ENCODE peak calls at places on chromosome 16, in four cellular contexts. G, E, L and F are unnamed samples.

GRCh38 chr16:15425861-15426260 is 8.5 kb upstream of the BMERB1 start:
- DNase-seq in G (no peak), E (no peak), L (no peak), F (no peak)

GRCh38 chr16:88312732-88313131 is 70.0 kb upstream of the ZNF469 start:
- DNase-seq in G (no peak), E (no peak), L (no peak), F (no peak)

GRCh38 chr16:25823891-25824290 is 132.1 kb downstream of the HS3ST4 start:
- DNase-seq in G (no peak), L (peak; percentile 36), E (no peak), F (no peak)

GRCh38 chr16:87200637-87201036 is 116.6 kb downstream of the C16orf95 start:
- DNase-seq in L (no peak), E (no peak), G (no peak), F (no peak)

GRCh38 chr16:50821586-50821985 is 79.7 kb downstream of the CYLD start:
- DNase-seq in L (no peak), E (no peak), G (no peak), F (no peak)

GRCh38 chr16:78505544-78506371 is 406.3 kb downstream of the WWOX start:
- DNase-seq in E (peak; percentile 78), G (no peak), L (peak; percentile 53), F (peak; percentile 93)

GRCh38 chr16:67101301-67101675 is 8.5 kb upstream of the PHAF1 start:
- DNase-seq in E (no peak), L (no peak), G (no peak), F (no peak)

GRCh38 chr16:23901178-23902131 is 65.7 kb downstream of the PRKCB start:
- DNase-seq in G (no peak), L (no peak), E (no peak), F (no peak)

GRCh38 chr16:28999577-28999976 is 14.7 kb downstream of the LAT start:
- DNase-seq in G (no peak), L (no peak), E (no peak), F (no peak)

GRCh38 chr16:72066747-72067146 is 3.7 kb downstream of the HPR start:
- DNase-seq in E (no peak), G (peak; percentile 11), L (peak; percentile 24), F (no peak)

GRCh38 chr16:1093284-1094123 is 2.5 kb downstream of the C1QTNF8 start:
- DNase-seq in E (no peak), G (no peak), L (no peak), F (no peak)

GRCh38 chr16:80948886-80949502 is 57.7 kb downstream of the CMC2 start:
- DNase-seq in G (no peak), L (peak; percentile 72), E (no peak), F (no peak)

GRCh38 chr16:31002252-31002700 is 8.2 kb downstream of the STX1B start:
- DNase-seq in G (no peak), L (peak; percentile 65), E (no peak), F (no peak)

GRCh38 chr16:85061566-85061965 is 34.0 kb downstream of the KIAA0513 start:
- DNase-seq in G (no peak), L (peak; percentile 35), E (peak; percentile 91), F (peak; percentile 87)

GRCh38 chr16:19898924-19899604 is 14.4 kb upstream of the GPRC5B start:
- DNase-seq in G (peak; percentile 36), L (peak; percentile 72), E (no peak), F (no peak)

GRCh38 chr16:3129137-3130131 is 5.4 kb upstream of the ZNF213 start:
- DNase-seq in L (peak; percentile 82), E (peak; percentile 85), G (peak; percentile 73), F (peak; percentile 86)

GRCh38 chr16:23140082-23140481 is 9.2 kb downstream of the USP31 start:
- DNase-seq in E (no peak), L (no peak), G (no peak), F (no peak)